ENCODE peak calls at places on chromosome 16, in four cellular contexts. T, Q, K and F are unnamed samples.

GRCh38 chr16:85350973-85351372 is 238.7 kb upstream of the CIBAR2 start:
- DNase-seq in T (no peak), Q (no peak), K (peak; percentile 100), F (no peak)

GRCh38 chr16:10949424-10949970 is 5.1 kb downstream of the CLEC16A start:
- DNase-seq in T (no peak), Q (peak; percentile 86), K (peak; percentile 26), F (peak; percentile 65)

GRCh38 chr16:3637371-3637923 is 17.0 kb upstream of the DNASE1 start:
- DNase-seq in T (peak; percentile 63), Q (peak; percentile 53), K (peak; percentile 48), F (peak; percentile 34)

GRCh38 chr16:1613728-1614225 is 1.6 kb downstream of the CRAMP1 start:
- DNase-seq in T (peak; percentile 13), Q (no peak), K (peak; percentile 7), F (no peak)

GRCh38 chr16:24430937-24431760 is 108.2 kb upstream of the RBBP6 start:
- DNase-seq in T (no peak), Q (no peak), K (no peak), F (no peak)

GRCh38 chr16:82738699-82739098 is 111.9 kb downstream of the CDH13 start:
- DNase-seq in T (peak; percentile 8), Q (peak; percentile 18), K (no peak), F (no peak)

GRCh38 chr16:3623642-3624041 is 12.2 kb upstream of the SLX4 start:
- DNase-seq in T (no peak), Q (no peak), K (no peak), F (no peak)

GRCh38 chr16:81448154-81449131 is 3.8 kb downstream of the CMIP start:
- DNase-seq in T (peak; percentile 91), Q (peak; percentile 44), K (no peak), F (no peak)

GRCh38 chr16:23182675-23183485 is at the start of gene SCNN1G:
- DNase-seq in T (no peak), Q (peak; percentile 52), K (peak; percentile 23), F (peak; percentile 76)

GRCh38 chr16:55240933-55241332 is 83.1 kb upstream of the IRX6 start:
- DNase-seq in T (no peak), Q (peak; percentile 63), K (no peak), F (peak; percentile 10)

GRCh38 chr16:54980821-54981220 is 50.2 kb downstream of the IRX5 start:
- DNase-seq in T (no peak), Q (no peak), K (no peak), F (no peak)

GRCh38 chr16:563072-563644 is 3.0 kb downstream of the PRR35 start:
- DNase-seq in T (no peak), Q (no peak), K (no peak), F (peak; percentile 76)

GRCh38 chr16:27532088-27532810 is 17.5 kb downstream of the GTF3C1 start:
- DNase-seq in T (no peak), Q (no peak), K (no peak), F (no peak)

GRCh38 chr16:67279296-67280089 is at the start of gene PLEKHG4:
- DNase-seq in T (peak; percentile 93), Q (peak; percentile 86), K (peak; percentile 88), F (peak; percentile 96)

GRCh38 chr16:80065565-80065964 is 465.0 kb upstream of the MAF start:
- DNase-seq in T (no peak), Q (no peak), K (no peak), F (no peak)

GRCh38 chr16:23359092-23359760 is 57.1 kb downstream of the SCNN1B start:
- DNase-seq in T (no peak), Q (no peak), K (no peak), F (peak; percentile 13)

GRCh38 chr16:85593503-85594195 is 19.5 kb upstream of the GSE1 start:
- DNase-seq in T (no peak), Q (no peak), K (no peak), F (peak; percentile 84)

GRCh38 chr16:81956213-81956948 is 54.9 kb downstream of the SDR42E1 start:
- DNase-seq in T (no peak), Q (no peak), K (peak; percentile 22), F (no peak)

GRCh38 chr16:26371349-26371869 is 679.6 kb downstream of the HS3ST4 start:
- DNase-seq in T (no peak), Q (no peak), K (no peak), F (no peak)

GRCh38 chr16:7513429-7513828 is 180.8 kb downstream of the RBFOX1 start:
- DNase-seq in T (peak; percentile 18), Q (peak; percentile 45), K (peak; percentile 18), F (peak; percentile 61)

GRCh38 chr16:90016339-90016950 is 2.8 kb downstream of the DBNDD1 start:
- DNase-seq in T (no peak), Q (no peak), K (no peak), F (no peak)

GRCh38 chr16:58026705-58027340 is 1.3 kb downstream of the MMP15 start:
- DNase-seq in T (peak; percentile 38), Q (peak; percentile 52), K (no peak), F (peak; percentile 83)

GRCh38 chr16:85704900-85705846 is 16.4 kb upstream of the GINS2 start:
- DNase-seq in T (peak; percentile 53), Q (no peak), K (no peak), F (no peak)

GRCh38 chr16:13923703-13924298 is 3.8 kb downstream of the ERCC4 start:
- DNase-seq in T (no peak), Q (peak; percentile 66), K (peak; percentile 63), F (peak; percentile 39)

GRCh38 chr16:14263011-14263410 is 191.9 kb downstream of the MRTFB start:
- DNase-seq in T (no peak), Q (no peak), K (no peak), F (no peak)